ENCODE peak calls at places on chromosomes 2 and 18, in seven cellular contexts. X is mesenchymal stem cell, Q is IMR-90, J is H9, H is trophoblast cell, E is mesendoderm, Y is H1. W is an unnamed sample. For H3K4me1, the result is how much of the 10 kb centered on the place peaks cover.

GRCh38 chr18:79899609-79900435 is 51.6 kb downstream of the SLC66A2 start:
- DNase-seq in J (peak), Y (no peak), X (no peak), H (no peak), Q (no peak), E (no peak), W (no peak)

GRCh38 chr2:108594132-108594981 is 60.1 kb downstream of the LIMS1 start:
- DNase-seq in J (no peak), H (no peak), X (peak), Q (peak), Y (no peak), E (peak), W (peak)

GRCh38 chr2:30127016-30127893 is 19.6 kb upstream of the YPEL5 start:
- DNase-seq in X (no peak), J (no peak), Y (no peak), E (no peak), Q (peak), H (no peak), W (no peak)

GRCh38 chr18:32372381-32373061 is 98.2 kb downstream of the GAREM1 start:
- DNase-seq in X (no peak), H (peak), J (no peak), Q (no peak), Y (no peak), E (peak), W (no peak)

GRCh38 chr2:16177671-16178180 is 237.4 kb downstream of the MYCN start:
- DNase-seq in X (no peak), E (no peak), J (no peak), Q (no peak), H (no peak), Y (no peak), W (no peak)

GRCh38 chr2:20599001-20599600 is 51.8 kb downstream of the HS1BP3 start:
- DNase-seq in Y (no peak), Q (no peak), J (no peak), E (no peak), H (no peak), X (no peak), W (no peak)

GRCh38 chr2:141519906-141520305 is 610.9 kb downstream of the LRP1B start:
- DNase-seq in H (no peak), J (no peak), Q (no peak), X (no peak), E (no peak), Y (no peak), W (no peak)

GRCh38 chr2:222594679-222595078 is 61.2 kb downstream of the FARSB start:
- DNase-seq in H (no peak), X (peak), J (no peak), E (no peak), Y (no peak), Q (peak), W (no peak)

GRCh38 chr2:26034597-26035067 is 748 bp downstream of the RAB10 start:
- DNase-seq in Y (no peak), E (peak), J (no peak), H (no peak), Q (peak), X (peak), W (no peak)

GRCh38 chr2:159071190-159071915 is 102.9 kb downstream of the TANC1 start:
- DNase-seq in Y (no peak), X (no peak), J (no peak), H (no peak), E (no peak), Q (peak), W (no peak)

DNA sequence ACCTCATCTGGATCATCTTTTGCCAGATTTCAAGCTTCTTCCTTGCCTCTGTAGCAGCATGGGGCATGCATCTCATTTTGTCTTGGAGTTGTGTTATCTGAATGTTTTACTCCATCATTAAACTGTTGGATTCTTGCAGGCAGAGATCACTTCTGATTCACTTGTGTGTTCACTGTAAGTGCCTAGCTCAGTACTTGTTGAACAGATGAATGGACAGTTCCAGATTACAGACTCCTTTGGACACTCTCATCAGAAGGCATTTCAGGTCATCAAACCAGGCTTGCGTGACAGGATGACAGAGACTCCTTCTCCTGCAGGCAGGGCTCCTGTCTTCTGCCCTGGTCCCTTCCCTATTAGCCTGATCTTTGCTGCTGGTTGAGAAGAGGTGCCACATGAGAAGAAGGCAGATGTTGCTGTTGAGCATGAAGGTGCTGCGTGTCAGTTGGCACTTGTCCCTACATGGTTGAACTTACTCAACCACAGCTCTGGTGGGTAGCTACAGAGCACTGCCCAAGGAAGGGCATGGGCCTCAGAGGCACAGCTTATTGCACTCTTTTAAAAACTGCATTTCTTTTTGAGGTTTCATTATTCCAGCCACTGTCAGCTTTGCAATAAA is 58.9 kb downstream of the INPP4A start:
- DNase-seq in Q (peak), Y (no peak), X (no peak), E (no peak), H (peak), J (no peak), W (no peak)
- H3K4me1 ChIP-seq in Q (under half), Y (under half), X (under half), E (under half), H (under half), J (under half), W (under half)

GRCh38 chr18:63265322-63265721 is 54.2 kb downstream of the BCL2 start:
- DNase-seq in H (no peak), Y (no peak), E (no peak), J (no peak), Q (no peak), X (no peak), W (no peak)

GRCh38 chr18:63266888-63267790 is 52.4 kb downstream of the BCL2 start:
- DNase-seq in Q (no peak), X (no peak), E (no peak), J (no peak), H (no peak), Y (no peak), W (no peak)

GRCh38 chr18:63263444-63263843 is 56.1 kb downstream of the BCL2 start:
- DNase-seq in X (no peak), E (no peak), H (no peak), J (no peak), Q (no peak), Y (no peak), W (no peak)

GRCh38 chr18:63262369-63263335 is 56.9 kb downstream of the BCL2 start:
- DNase-seq in H (peak), X (no peak), J (no peak), E (no peak), Q (no peak), Y (no peak), W (no peak)

GRCh38 chr18:63264871-63265270 is 54.7 kb downstream of the BCL2 start:
- DNase-seq in Q (no peak), E (no peak), H (no peak), J (no peak), X (no peak), Y (no peak), W (no peak)
- H3K18ac ChIP-seq in Q (no peak), E (no peak), H (no peak), J (no peak), X (no peak), Y (no peak), W (peak)

GRCh38 chr2:217929757-217930707 is 72.8 kb downstream of the TNS1 start:
- DNase-seq in Q (peak), X (no peak), J (no peak), Y (no peak), E (no peak), H (no peak), W (no peak)

GRCh38 chr2:217926801-217927200 is 76.0 kb downstream of the TNS1 start:
- DNase-seq in Y (no peak), H (no peak), J (no peak), Q (no peak), E (no peak), X (no peak), W (no peak)

GRCh38 chr2:217929294-217929671 is 73.5 kb downstream of the TNS1 start:
- DNase-seq in E (no peak), H (no peak), X (no peak), J (no peak), Q (no peak), Y (no peak), W (no peak)

GRCh38 chr2:217927601-217928323 is 75.0 kb downstream of the TNS1 start:
- DNase-seq in Q (no peak), J (no peak), E (no peak), X (no peak), H (no peak), Y (no peak), W (no peak)

GRCh38 chr2:217928324-217929293 is 74.2 kb downstream of the TNS1 start:
- DNase-seq in J (no peak), H (no peak), Y (no peak), E (no peak), X (no peak), Q (no peak), W (no peak)
- H3K4me1 ChIP-seq in J (under half), H (under half), Y (under half), E (under half), X (under half), Q (half or more), W (under half)

DNA sequence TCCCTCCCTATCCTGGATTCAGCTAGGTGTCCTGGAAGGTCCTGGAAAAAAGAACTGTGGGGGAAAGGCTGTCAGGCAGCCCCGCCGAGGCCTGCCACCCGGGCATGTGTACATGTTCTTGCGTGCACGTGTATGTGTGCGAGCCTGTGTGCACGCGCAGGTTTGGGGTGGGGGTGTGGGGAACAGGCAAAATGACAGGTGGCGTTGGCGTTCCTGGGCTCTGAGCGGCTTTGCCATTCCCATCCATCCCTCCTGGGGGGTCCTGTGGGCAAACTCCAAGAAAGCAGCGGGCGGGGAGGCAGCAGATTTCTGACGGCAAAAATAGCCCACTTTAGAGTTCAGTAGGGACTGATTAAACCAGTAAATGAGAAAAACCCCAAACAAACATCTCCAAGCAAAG is 35.6 kb downstream of the EMX1 start:
- DNase-seq in E (no peak), J (no peak), Y (no peak), H (no peak), X (no peak), Q (no peak), W (no peak)
- H3K18ac ChIP-seq in E (no peak), J (no peak), Y (peak), H (no peak), X (no peak), Q (no peak), W (peak)

GRCh38 chr2:9108210-9108967 is 98.2 kb upstream of the ASAP2 start:
- DNase-seq in Q (peak), E (no peak), Y (no peak), J (no peak), H (no peak), X (peak), W (no peak)

GRCh38 chr2:9110893-9111569 is 95.6 kb upstream of the ASAP2 start:
- DNase-seq in X (peak), J (peak), E (peak), Q (peak), Y (peak), H (no peak), W (peak)

GRCh38 chr2:9109871-9110270 is 96.7 kb upstream of the ASAP2 start:
- DNase-seq in E (no peak), Q (no peak), Y (no peak), J (no peak), X (no peak), H (no peak), W (no peak)

GRCh38 chr2:9112079-9112721 is 94.4 kb upstream of the ASAP2 start:
- DNase-seq in H (no peak), J (no peak), Q (peak), X (peak), E (no peak), Y (no peak), W (no peak)

GRCh38 chr2:9110346-9110884 is 96.2 kb upstream of the ASAP2 start:
- DNase-seq in X (no peak), J (peak), Q (no peak), Y (no peak), E (peak), H (no peak), W (peak)
- H3K4me1 ChIP-seq in X (under half), J (under half), Q (under half), Y (under half), E (under half), H (under half), W (under half)

GRCh38 chr2:71606244-71606643 is 152.9 kb downstream of the DYSF start:
- DNase-seq in X (no peak), E (no peak), Y (no peak), J (no peak), H (no peak), Q (no peak), W (no peak)
- H3K18ac ChIP-seq in X (no peak), E (no peak), Y (peak), J (no peak), H (no peak), Q (no peak), W (peak)

DNA sequence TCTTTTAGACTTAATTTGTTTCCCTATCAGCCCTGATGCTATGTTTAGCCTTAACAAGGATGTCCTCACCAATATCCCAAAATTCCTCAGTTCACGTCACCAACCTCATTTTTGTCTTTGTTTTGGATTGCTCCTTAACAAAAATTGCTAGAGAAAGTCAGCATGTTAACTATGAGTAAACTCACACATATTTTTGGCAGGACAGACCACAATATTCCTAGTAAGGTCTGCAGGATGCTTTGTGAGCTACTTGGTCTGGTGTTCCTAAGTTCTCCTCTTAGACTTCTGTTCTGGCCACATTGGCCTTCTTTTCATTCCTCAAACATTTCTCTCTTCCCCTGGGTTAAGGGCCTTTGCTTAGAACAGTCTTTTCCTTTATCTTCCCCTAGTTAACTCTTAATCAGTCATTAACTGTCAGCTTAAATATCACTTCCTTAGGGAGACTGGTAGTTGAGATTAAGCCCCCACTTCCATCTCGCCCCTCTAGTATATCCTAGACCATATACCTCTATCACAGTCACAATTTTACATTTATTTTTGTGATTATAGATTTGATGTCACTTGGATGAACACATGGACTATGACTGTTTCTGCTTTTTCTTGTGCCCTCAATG is 116.2 kb downstream of the ADCYAP1 start:
- DNase-seq in J (no peak), Y (no peak), E (peak), X (no peak), H (no peak), Q (no peak), W (no peak)
- H3K4me1 ChIP-seq in J (under half), Y (under half), E (under half), X (under half), H (under half), Q (under half), W (under half)

GRCh38 chr18:55850904-55851303 is 262.9 kb upstream of the TCF4 start:
- DNase-seq in Y (no peak), J (no peak), Q (no peak), X (no peak), E (no peak), H (no peak), W (no peak)
- H3K18ac ChIP-seq in Y (no peak), J (no peak), Q (no peak), X (no peak), E (no peak), H (peak), W (peak)

GRCh38 chr2:88082781-88083180 is 15.2 kb downstream of the SMYD1 start:
- DNase-seq in E (no peak), X (no peak), Y (no peak), H (no peak), Q (no peak), J (no peak), W (no peak)

GRCh38 chr2:88077076-88077475 is 9.5 kb downstream of the SMYD1 start:
- DNase-seq in Y (no peak), X (no peak), H (no peak), E (no peak), J (no peak), Q (no peak), W (no peak)

GRCh38 chr2:88081924-88082609 is 14.4 kb downstream of the SMYD1 start:
- DNase-seq in H (no peak), J (no peak), Y (no peak), X (no peak), Q (no peak), E (no peak), W (no peak)

GRCh38 chr2:88078624-88079169 is 11.1 kb downstream of the SMYD1 start:
- DNase-seq in H (no peak), Y (no peak), E (no peak), J (no peak), X (no peak), Q (no peak), W (no peak)

GRCh38 chr2:88080545-88080944 is 12.9 kb downstream of the SMYD1 start:
- DNase-seq in J (no peak), H (no peak), Y (no peak), E (no peak), X (no peak), Q (no peak), W (no peak)
- H3K4me1 ChIP-seq in J (under half), H (under half), Y (under half), E (under half), X (under half), Q (under half), W (under half)

DNA sequence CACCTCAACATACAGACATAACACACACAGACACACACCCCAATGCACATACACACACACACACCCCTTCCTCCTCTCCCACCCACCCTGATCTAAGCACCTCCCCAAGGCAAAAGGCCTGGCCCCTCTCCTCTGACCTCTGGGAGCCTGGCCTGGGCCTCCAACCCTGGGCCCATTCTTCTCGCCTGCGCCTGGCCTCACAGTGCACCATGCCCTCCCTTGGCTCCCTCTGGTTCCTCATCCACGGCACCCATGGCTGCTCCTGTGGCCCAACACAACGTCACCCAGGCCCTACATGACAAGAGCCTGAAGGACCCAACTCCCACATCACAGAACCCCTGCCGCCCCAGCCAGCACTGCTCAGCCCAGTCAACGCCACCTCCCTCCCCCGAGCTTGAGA is 281.3 kb downstream of the CELF4 start:
- DNase-seq in Q (no peak), H (no peak), J (no peak), E (no peak), X (no peak), Y (no peak), W (no peak)
- H3K18ac ChIP-seq in Q (no peak), H (no peak), J (no peak), E (no peak), X (no peak), Y (no peak), W (peak)

W was measured in neuronal stem cell.